ENCODE peak calls at places on chromosomes 3 and 15, in eight cellular contexts. R is H9, U is H1, J is endothelial cell of umbilical vein, T is neuronal stem cell, K is HCT116, N is neural progenitor cell, G is PC-3. V is an unnamed sample.

GRCh38 chr3:53834429-53835095 is 11.7 kb downstream of the CHDH start:
- DNase-seq in R (no peak), U (no peak), J (no peak), T (no peak), K (no peak), N (no peak), G (no peak), V (no peak)

GRCh38 chr3:98777286-98777685 is 14.1 kb downstream of the ST3GAL6 start:
- DNase-seq in R (no peak), U (no peak), J (no peak), T (no peak), K (no peak), N (no peak), G (no peak), V (no peak)

GRCh38 chr3:187624588-187624987 is 45.6 kb downstream of the SST start:
- DNase-seq in R (no peak), U (no peak), J (no peak), T (no peak), K (no peak), N (no peak), G (no peak), V (peak)

GRCh38 chr3:31695280-31696008 is 162.7 kb downstream of the STT3B start:
- DNase-seq in R (peak), U (no peak), J (no peak), T (no peak), K (no peak), N (peak), G (peak), V (no peak)

GRCh38 chr3:184315871-184316661 is 1.7 kb downstream of the EIF4G1 start:
- DNase-seq in R (no peak), U (no peak), J (no peak), T (no peak), K (no peak), N (peak), G (peak), V (no peak)

GRCh38 chr3:59084598-59084997 is 34.8 kb upstream of the CFAP20DC start:
- DNase-seq in R (no peak), U (no peak), J (no peak), T (no peak), K (no peak), N (no peak), G (no peak), V (no peak)

GRCh38 chr3:54264050-54264449 is 141.7 kb downstream of the CACNA2D3 start:
- DNase-seq in R (no peak), U (no peak), J (no peak), T (no peak), K (no peak), N (no peak), G (no peak), V (no peak)

GRCh38 chr15:66504563-66505429 is at the start of the genes RPL4 and ZWILCH:
- DNase-seq in R (peak), U (peak), J (peak), T (peak), K (peak), N (peak), G (peak), V (peak)

GRCh38 chr3:196684548-196685407 is 27.3 kb downstream of the CEP19 start:
- DNase-seq in R (peak), U (no peak), J (peak), T (peak), K (peak), N (peak), G (peak), V (peak)

GRCh38 chr15:52095597-52096262 is 16.8 kb downstream of the BCL2L10 start:
- DNase-seq in R (no peak), U (no peak), J (peak), T (no peak), K (no peak), N (no peak), G (peak), V (peak)

GRCh38 chr3:81446806-81447205 is 314.6 kb downstream of the GBE1 start:
- DNase-seq in R (no peak), U (no peak), J (no peak), T (no peak), K (no peak), N (no peak), G (no peak), V (no peak)

GRCh38 chr3:59880717-59881116 is 830.9 kb upstream of the CFAP20DC start:
- DNase-seq in R (no peak), U (no peak), J (no peak), T (no peak), K (no peak), N (no peak), G (no peak), V (no peak)

GRCh38 chr3:157261000-157261399 is 101.1 kb upstream of the CCNL1 start:
- DNase-seq in R (no peak), U (no peak), J (no peak), T (no peak), K (no peak), N (no peak), G (no peak), V (peak)

GRCh38 chr3:38843898-38844297 is 27.9 kb upstream of the SCN10A start:
- DNase-seq in R (no peak), U (no peak), J (peak), T (peak), K (peak), N (peak), G (peak), V (peak)

GRCh38 chr3:29705906-29706507 is 425.1 kb downstream of the RBMS3 start:
- DNase-seq in R (no peak), U (no peak), J (no peak), T (no peak), K (no peak), N (no peak), G (no peak), V (no peak)

GRCh38 chr3:142588708-142589107 is 7.5 kb upstream of the PLS1 start:
- DNase-seq in R (no peak), U (no peak), J (no peak), T (no peak), K (no peak), N (no peak), G (no peak), V (no peak)

GRCh38 chr3:4834403-4834866 is 144.8 kb upstream of the BHLHE40 start:
- DNase-seq in R (no peak), U (no peak), J (no peak), T (no peak), K (no peak), N (no peak), G (no peak), V (peak)

DNA sequence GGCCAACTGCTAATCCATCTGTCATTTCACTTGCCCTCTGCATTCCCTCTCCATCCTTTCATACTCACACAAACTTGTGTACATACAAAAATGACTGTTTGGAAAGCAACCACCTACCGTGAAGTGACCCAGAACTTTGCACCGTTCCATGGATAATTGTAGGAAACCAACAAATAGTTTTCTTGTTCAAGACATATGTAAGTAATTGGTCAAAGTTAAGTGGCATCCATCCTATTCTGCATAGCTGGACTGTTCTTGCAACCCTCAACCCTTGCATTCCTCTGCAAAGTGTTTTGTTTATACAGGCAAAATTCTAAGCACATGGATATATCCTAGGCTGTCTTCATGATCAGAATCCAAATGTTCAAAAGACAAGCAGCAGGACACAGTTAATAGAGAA is 592.5 kb downstream of the MECOM start:
- DNase-seq in R (no peak), U (no peak), J (no peak), T (no peak), K (no peak), N (no peak), G (no peak), V (peak)
- H3K4me2 ChIP-seq in R (no peak), U (no peak), J (no peak), T (no peak), K (no peak), N (no peak), G (no peak), V (no peak)

DNA sequence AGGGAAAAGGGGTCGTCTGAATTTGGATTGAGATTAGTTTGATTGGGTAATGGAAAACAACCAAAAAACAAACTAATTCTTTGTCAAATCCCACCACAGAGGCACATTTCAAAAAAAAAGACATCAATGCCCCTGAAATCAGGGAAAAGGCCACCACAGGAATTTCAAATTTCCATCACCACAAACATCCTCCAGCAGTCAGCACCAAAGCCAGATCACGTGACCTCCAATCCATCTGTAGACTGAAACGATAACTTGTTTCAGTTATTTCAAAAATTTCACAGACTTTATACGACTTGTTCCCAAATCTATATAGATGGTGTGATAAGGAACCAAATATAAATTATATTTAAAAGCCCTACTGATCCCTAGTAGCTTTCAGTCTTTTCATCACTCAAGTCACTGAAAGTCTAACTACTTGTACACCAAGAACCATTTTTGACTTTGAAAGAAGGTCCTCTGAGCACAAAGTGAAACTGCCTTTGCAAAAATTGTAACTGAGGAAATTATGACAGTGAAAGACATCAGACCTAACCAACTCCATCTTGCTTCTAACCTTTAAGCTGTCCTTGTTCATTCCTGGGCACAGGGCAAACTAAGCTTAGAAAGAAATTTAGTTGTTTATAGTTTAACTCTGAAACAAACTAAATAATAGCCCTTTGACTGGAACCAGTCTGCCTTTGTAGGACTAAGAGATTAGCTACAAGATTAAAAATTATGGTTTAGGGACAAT is 48.1 kb upstream of the PLCL2 start:
- DNase-seq in R (no peak), U (no peak), J (no peak), T (no peak), K (no peak), N (no peak), G (no peak), V (no peak)
- H3K9ac ChIP-seq in R (no peak), U (no peak), J (no peak), T (no peak), K (no peak), N (no peak), G (no peak), V (no peak)

GRCh38 chr15:77569647-77570186 is 63.0 kb downstream of the LINGO1 start:
- DNase-seq in R (no peak), U (no peak), J (no peak), T (no peak), K (no peak), N (no peak), G (no peak), V (no peak)
- H3K4me2 ChIP-seq in R (no peak), U (no peak), J (no peak), T (no peak), K (no peak), N (peak), G (peak), V (peak)

GRCh38 chr3:35523838-35524237 is 115.5 kb upstream of the ARPP21 start:
- DNase-seq in R (no peak), U (no peak), J (peak), T (no peak), K (no peak), N (no peak), G (peak), V (peak)

GRCh38 chr3:35524851-35525250 is 114.5 kb upstream of the ARPP21 start:
- DNase-seq in R (no peak), U (no peak), J (no peak), T (no peak), K (no peak), N (no peak), G (no peak), V (no peak)

GRCh38 chr3:35528728-35529127 is 110.6 kb upstream of the ARPP21 start:
- DNase-seq in R (no peak), U (no peak), J (no peak), T (no peak), K (no peak), N (no peak), G (no peak), V (no peak)

GRCh38 chr3:35529337-35529736 is 110.0 kb upstream of the ARPP21 start:
- DNase-seq in R (no peak), U (no peak), J (no peak), T (no peak), K (no peak), N (no peak), G (no peak), V (no peak)
- H3K9ac ChIP-seq in R (no peak), U (no peak), J (no peak), T (no peak), K (no peak), N (no peak), G (no peak), V (no peak)

GRCh38 chr15:50180091-50180490 is 1.9 kb upstream of the SLC27A2 start:
- DNase-seq in R (no peak), U (no peak), J (no peak), T (no peak), K (no peak), N (no peak), G (no peak), V (no peak)
- H3K4me2 ChIP-seq in R (no peak), U (no peak), J (no peak), T (no peak), K (no peak), N (no peak), G (no peak), V (no peak)

DNA sequence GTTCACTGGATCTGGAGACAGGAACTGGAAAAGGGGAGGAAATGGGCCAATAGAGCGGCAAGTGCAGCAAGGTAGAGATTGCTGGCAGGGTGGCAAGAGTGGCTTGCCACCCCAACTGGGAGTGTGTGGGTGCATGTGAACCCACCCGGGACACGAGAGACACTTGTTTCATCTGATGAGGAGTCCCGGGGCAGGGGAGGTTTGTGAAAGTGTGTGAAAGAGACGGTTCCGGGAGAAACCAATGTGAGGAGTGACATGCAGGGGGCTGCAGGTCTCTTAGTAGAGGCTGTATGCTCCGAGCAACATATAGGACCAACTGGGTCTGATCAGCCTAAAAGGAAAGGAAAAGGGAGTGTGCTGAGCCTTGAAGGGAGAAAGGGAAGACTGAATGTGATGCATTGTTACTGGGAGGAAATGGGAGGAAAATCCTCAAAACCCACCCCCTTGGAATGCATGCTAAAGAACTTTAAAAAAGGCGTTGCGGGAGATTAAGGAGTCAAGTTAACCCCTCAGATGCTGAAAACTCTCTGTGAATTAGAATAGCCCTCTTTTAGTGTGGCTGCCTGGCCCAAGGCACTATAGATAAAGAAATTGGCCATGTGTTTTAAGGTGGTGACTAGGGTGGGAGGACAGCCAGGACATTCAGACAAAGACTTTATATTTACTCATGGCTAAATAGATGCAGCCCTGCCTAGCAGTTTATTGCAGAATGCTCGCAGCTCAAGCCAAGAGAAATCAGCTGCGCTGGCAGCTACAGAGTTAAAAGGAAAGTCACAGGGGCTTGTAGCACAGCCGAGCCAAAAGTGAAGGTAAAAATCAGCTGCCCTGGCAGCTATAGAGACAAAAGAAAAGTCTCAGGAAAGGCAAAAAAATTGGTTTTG is 9.1 kb upstream of the SLC9C1 start:
- DNase-seq in R (peak), U (peak), J (peak), T (peak), K (no peak), N (peak), G (no peak), V (peak)
- H3K9ac ChIP-seq in R (no peak), U (peak), J (peak), T (peak), K (no peak), N (no peak), G (no peak), V (peak)

GRCh38 chr3:52793702-52794611 is 639 bp upstream of the ITIH3 start:
- DNase-seq in R (no peak), U (no peak), J (no peak), T (no peak), K (no peak), N (no peak), G (no peak), V (no peak)

GRCh38 chr3:52791396-52791795 is 3.2 kb upstream of the ITIH3 start:
- DNase-seq in R (no peak), U (no peak), J (no peak), T (no peak), K (no peak), N (no peak), G (no peak), V (no peak)

GRCh38 chr3:52792961-52793695 is 1.5 kb upstream of the ITIH3 start:
- DNase-seq in R (no peak), U (no peak), J (no peak), T (no peak), K (no peak), N (no peak), G (peak), V (no peak)

GRCh38 chr3:52791928-52792327 is 2.7 kb upstream of the ITIH3 start:
- DNase-seq in R (no peak), U (no peak), J (no peak), T (no peak), K (no peak), N (no peak), G (no peak), V (no peak)

GRCh38 chr3:52792413-52792812 is 2.2 kb upstream of the ITIH3 start:
- DNase-seq in R (peak), U (no peak), J (no peak), T (no peak), K (no peak), N (peak), G (no peak), V (no peak)
- H3K4me2 ChIP-seq in R (no peak), U (no peak), J (no peak), T (no peak), K (no peak), N (no peak), G (no peak), V (no peak)

GRCh38 chr15:58063612-58064011 is 1.9 kb downstream of the ALDH1A2 start:
- DNase-seq in R (no peak), U (no peak), J (no peak), T (no peak), K (no peak), N (no peak), G (no peak), V (no peak)

GRCh38 chr15:58064119-58065010 is 1.1 kb downstream of the ALDH1A2 start:
- DNase-seq in R (no peak), U (no peak), J (peak), T (no peak), K (no peak), N (peak), G (no peak), V (no peak)

GRCh38 chr15:58065445-58066041 is at the start of gene ALDH1A2:
- DNase-seq in R (peak), U (no peak), J (peak), T (peak), K (no peak), N (peak), G (no peak), V (no peak)

GRCh38 chr15:58065011-58065444 is 483 bp downstream of the ALDH1A2 start:
- DNase-seq in R (peak), U (no peak), J (peak), T (peak), K (no peak), N (peak), G (no peak), V (no peak)

GRCh38 chr15:58066042-58066867 is 744 bp upstream of the ALDH1A2 start:
- DNase-seq in R (peak), U (no peak), J (peak), T (peak), K (peak), N (peak), G (peak), V (no peak)
- H3K9ac ChIP-seq in R (no peak), U (no peak), J (peak), T (peak), K (no peak), N (no peak), G (no peak), V (no peak)

V was measured in astrocyte.